ENCODE peak calls at places on chromosomes 6 and 20, in six cellular contexts. F, A, J, I, D and S are unnamed samples.
A peak's percentile ranks its signal among the peaks of the same experiment; 100 is the strongest.

GRCh38 chr6:36285187-36285612 is 15.3 kb downstream of the PNPLA1 start:
- DNase-seq in F (no peak), A (no peak), J (no peak), I (peak; percentile 79), D (no peak), S (peak; percentile 28)

GRCh38 chr20:32702706-32703425 is 29.1 kb upstream of the C20orf203 start:
- DNase-seq in F (no peak), A (no peak), J (no peak), I (no peak), D (no peak), S (no peak)

GRCh38 chr6:4948781-4949450 is 54.9 kb downstream of the RPP40 start:
- DNase-seq in F (no peak), A (no peak), J (no peak), I (no peak), D (no peak), S (no peak)

GRCh38 chr20:1635291-1635979 is 15.6 kb upstream of the SIRPB1 start:
- DNase-seq in F (no peak), A (no peak), J (no peak), I (no peak), D (no peak), S (no peak)

GRCh38 chr20:31542201-31542842 is 28.1 kb downstream of the HM13 start:
- DNase-seq in F (no peak), A (peak; percentile 38), J (no peak), I (no peak), D (no peak), S (no peak)

GRCh38 chr20:57938158-57939108 is 228.6 kb upstream of the PMEPA1 start:
- DNase-seq in F (no peak), A (no peak), J (no peak), I (no peak), D (no peak), S (no peak)

GRCh38 chr6:75922226-75922625 is 150.2 kb downstream of the IMPG1 start:
- DNase-seq in F (no peak), A (no peak), J (no peak), I (no peak), D (no peak), S (no peak)

GRCh38 chr6:134003542-134003951 is 48.9 kb downstream of the SLC2A12 start:
- DNase-seq in F (no peak), A (no peak), J (no peak), I (no peak), D (no peak), S (no peak)

GRCh38 chr6:45587229-45588060 is 209.7 kb upstream of the SUPT3H start:
- DNase-seq in F (no peak), A (no peak), J (no peak), I (no peak), D (no peak), S (no peak)

GRCh38 chr6:107304421-107305025 is 154.8 kb downstream of the PDSS2 start:
- DNase-seq in F (no peak), A (no peak), J (no peak), I (no peak), D (no peak), S (no peak)

DNA sequence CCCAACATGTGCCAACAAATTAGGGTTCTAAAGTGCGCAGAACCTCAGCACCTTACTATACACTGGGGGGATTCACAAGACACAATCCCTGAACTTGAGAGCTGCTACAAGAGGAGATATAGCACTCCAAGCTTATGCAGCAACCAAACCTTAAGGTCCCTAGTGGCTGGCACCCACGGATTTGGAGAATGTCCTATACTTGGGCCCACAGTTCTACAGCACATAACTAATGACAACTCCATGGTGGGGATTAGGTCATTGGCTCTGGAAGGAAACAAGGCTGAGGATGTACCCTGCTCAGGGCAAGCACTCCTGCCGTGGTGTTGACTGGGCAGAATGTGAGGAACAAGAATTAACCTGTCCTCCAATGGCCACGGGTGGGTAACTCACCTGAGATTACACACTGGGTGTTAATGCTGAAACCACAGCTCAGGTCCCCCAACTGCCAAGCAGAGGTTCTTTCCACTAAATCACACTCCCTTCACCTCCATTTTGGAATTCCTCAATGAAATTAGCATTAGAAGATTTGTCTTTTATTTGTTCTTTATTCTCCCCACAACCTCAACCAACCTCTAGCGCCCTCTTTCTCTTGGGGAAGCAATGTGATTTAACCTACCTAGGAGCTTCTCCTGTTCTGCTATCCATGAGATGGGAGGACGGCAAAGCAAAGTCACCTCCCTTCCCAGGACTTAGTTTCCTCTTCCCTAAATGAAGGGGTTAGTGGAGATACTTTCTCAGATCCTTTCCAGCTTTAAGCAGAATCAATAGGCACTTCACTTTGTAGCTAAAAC is 32.0 kb downstream of the TRERF1 start:
- DNase-seq in F (no peak), A (no peak), J (no peak), I (no peak), D (no peak), S (no peak)
- TF ChIP-seq CTCF in F (no peak), A (no peak), J (peak; percentile 13), I (no peak), D (no peak), S (no peak)

GRCh38 chr20:46559685-46560440 is 9.4 kb upstream of the OCSTAMP start:
- DNase-seq in F (no peak), A (no peak), J (no peak), I (no peak), D (no peak), S (no peak)
- TF ChIP-seq CTCF in F (no peak), A (no peak), J (no peak), I (peak; percentile 73), D (no peak), S (no peak)

GRCh38 chr20:52105573-52106422 is 85.8 kb downstream of the ZFP64 start:
- DNase-seq in F (peak; percentile 38), A (no peak), J (no peak), I (no peak), D (peak; percentile 39), S (peak; percentile 14)
- TF ChIP-seq CTCF in F (peak; percentile 47), A (no peak), J (no peak), I (no peak), D (peak; percentile 12), S (peak; percentile 35)

GRCh38 chr20:43736588-43737091 is 9.8 kb upstream of the GTSF1L start:
- DNase-seq in F (no peak), A (no peak), J (peak; percentile 49), I (no peak), D (peak; percentile 75), S (no peak)
- TF ChIP-seq CTCF in F (no peak), A (no peak), J (no peak), I (no peak), D (no peak), S (no peak)

DNA sequence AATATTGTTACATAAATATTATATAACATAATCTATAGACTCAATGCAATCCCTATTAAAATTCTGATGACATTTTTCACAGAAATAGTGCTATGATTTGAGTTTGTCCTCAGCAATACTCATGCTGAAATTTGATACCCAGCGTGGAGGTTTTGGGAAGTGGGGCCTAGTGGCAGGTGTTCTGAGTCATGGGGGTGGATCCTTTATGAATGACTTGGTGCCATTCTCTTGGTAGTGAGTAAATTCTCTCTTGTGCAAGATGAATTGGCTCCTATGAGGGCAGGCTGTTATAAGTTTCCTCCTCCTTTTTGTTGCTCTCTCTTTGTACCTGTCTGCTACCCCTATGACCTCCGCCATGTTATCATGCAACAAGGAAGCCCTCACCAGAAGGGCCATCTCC is 65.8 kb downstream of the SHPRH start:
- DNase-seq in F (no peak), A (no peak), J (peak; percentile 45), I (no peak), D (no peak), S (no peak)
- TF ChIP-seq CTCF in F (no peak), A (no peak), J (no peak), I (no peak), D (no peak), S (no peak)

DNA sequence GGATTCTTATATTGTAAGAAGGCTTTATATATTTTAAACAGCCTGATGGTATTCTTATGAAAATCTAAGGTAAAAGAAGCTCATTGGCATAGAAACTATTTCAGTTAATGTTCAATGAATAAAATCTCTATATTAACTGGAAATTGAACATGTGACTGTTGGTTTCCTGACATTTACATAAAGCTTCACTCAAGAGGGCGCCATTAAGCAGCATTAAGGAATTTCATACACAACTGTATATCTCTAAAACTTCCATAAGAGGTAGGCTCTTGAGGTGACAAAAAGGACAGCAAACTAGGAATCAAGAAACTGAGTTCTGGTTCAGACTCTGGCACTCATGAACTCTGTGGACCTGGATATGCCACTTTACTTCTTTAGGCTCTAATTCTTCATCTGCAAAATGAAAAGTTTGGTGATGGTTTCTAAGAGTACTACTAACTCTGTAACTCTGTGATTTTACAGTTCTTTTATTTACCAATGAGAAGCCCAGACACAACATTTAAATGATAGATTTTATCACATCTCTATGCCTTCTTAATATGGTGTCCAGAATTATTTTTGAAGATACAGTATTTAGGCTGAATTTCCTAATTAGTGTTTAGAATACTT is 147.5 kb downstream of the FLRT3 start:
- DNase-seq in F (no peak), A (no peak), J (peak; percentile 37), I (no peak), D (no peak), S (no peak)
- TF ChIP-seq CTCF in F (peak; percentile 44), A (no peak), J (peak; percentile 38), I (no peak), D (no peak), S (peak; percentile 61)

GRCh38 chr6:136039185-136039584 is 187.7 kb downstream of the PDE7B start:
- DNase-seq in F (no peak), A (no peak), J (no peak), I (no peak), D (no peak), S (no peak)

GRCh38 chr6:136036601-136037000 is 185.1 kb downstream of the PDE7B start:
- DNase-seq in F (no peak), A (no peak), J (no peak), I (no peak), D (no peak), S (no peak)

GRCh38 chr6:136037246-136037884 is 185.9 kb downstream of the PDE7B start:
- DNase-seq in F (no peak), A (no peak), J (no peak), I (no peak), D (peak; percentile 37), S (no peak)

GRCh38 chr6:136038531-136038930 is 187.0 kb downstream of the PDE7B start:
- DNase-seq in F (no peak), A (no peak), J (no peak), I (no peak), D (no peak), S (no peak)

DNA sequence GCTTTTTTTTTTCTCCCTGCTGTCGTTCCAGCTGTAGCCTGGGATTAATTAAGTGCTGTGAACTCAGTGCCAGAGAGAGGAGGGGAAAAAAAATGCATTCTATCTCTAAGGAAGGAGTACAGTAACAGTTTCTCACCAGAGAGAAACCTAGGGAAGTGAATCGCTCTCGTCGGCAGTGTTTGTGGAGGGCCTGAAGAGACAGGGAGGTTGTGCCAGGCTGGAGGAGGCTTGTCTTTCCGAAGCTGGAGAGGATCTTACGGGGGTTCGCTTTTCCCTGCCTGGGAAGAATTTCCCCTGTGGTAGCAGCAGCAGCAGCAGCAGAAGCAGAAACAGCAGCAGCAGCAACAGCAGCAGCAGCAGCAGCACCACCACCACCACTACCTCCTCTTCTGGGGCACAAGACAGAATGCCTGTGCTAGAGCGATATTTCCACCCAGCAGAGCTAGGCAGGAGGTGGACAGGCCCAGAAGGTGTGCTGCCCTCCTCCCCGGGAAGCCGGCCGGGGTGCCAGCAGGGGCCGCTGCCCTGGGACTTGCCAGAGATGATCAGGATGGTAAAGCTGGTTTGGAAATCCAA is 186.5 kb downstream of the PDE7B start:
- DNase-seq in F (no peak), A (no peak), J (no peak), I (peak; percentile 47), D (no peak), S (no peak)
- TF ChIP-seq CTCF in F (no peak), A (peak; percentile 11), J (no peak), I (no peak), D (no peak), S (no peak)

GRCh38 chr6:51330971-51331370 is 512.3 kb downstream of the TFAP2B start:
- DNase-seq in F (no peak), A (no peak), J (no peak), I (no peak), D (no peak), S (no peak)
- TF ChIP-seq CTCF in F (no peak), A (no peak), J (no peak), I (no peak), D (no peak), S (no peak)